ENCODE peak calls at places on chromosomes 6 and 20, in six cellular contexts. C is fibroblast of mammary gland, G is GM23338, S is ovary, D is hepatocyte, E is dorsolateral prefrontal cortex. R is an unnamed sample.

GRCh38 chr20:46705378-46705729 is 4.1 kb upstream of the SLC2A10 start:
- DNase-seq in C (peak), G (no peak), S (no peak), D (peak), E (no peak), R (no peak)

GRCh38 chr20:20237093-20237959 is 130.6 kb upstream of the INSM1 start:
- DNase-seq in C (peak), G (peak), S (no peak), D (peak), E (no peak), R (no peak)

GRCh38 chr20:19701449-19701848 is 56.6 kb upstream of the RIN2 start:
- DNase-seq in C (no peak), G (no peak), S (no peak), D (no peak), E (no peak), R (no peak)

GRCh38 chr20:10625641-10626040 is 48.2 kb downstream of the JAG1 start:
- DNase-seq in C (no peak), G (no peak), S (no peak), D (no peak), E (no peak), R (no peak)

GRCh38 chr6:74638467-74638866 is 567.4 kb downstream of the COL12A1 start:
- DNase-seq in C (peak), G (no peak), S (no peak), D (no peak), E (no peak), R (no peak)

GRCh38 chr20:43940518-43941225 is 26.0 kb downstream of the TOX2 start:
- DNase-seq in C (no peak), G (no peak), S (no peak), D (no peak), E (no peak), R (no peak)

GRCh38 chr20:35002426-35003210 is 47.0 kb downstream of the MYH7B start:
- DNase-seq in C (no peak), G (no peak), S (peak), D (no peak), E (no peak), R (no peak)

GRCh38 chr20:45329497-45330319 is 18.5 kb downstream of the SDC4 start:
- DNase-seq in C (no peak), G (no peak), S (no peak), D (no peak), E (no peak), R (no peak)

GRCh38 chr6:45377041-45377554 is 636 bp downstream of the SUPT3H start:
- DNase-seq in C (peak), G (peak), S (no peak), D (no peak), E (no peak), R (no peak)

GRCh38 chr6:167683028-167683862 is 143.5 kb upstream of the AFDN start:
- DNase-seq in C (peak), G (no peak), S (peak), D (peak), E (peak), R (no peak)

GRCh38 chr20:51532577-51533191 is 9.8 kb downstream of the NFATC2 start:
- DNase-seq in C (peak), G (no peak), S (no peak), D (no peak), E (peak), R (no peak)

GRCh38 chr6:103570431-103570830 is 1289.3 kb downstream of the HACE1 start:
- DNase-seq in C (no peak), G (no peak), S (no peak), D (no peak), E (no peak), R (no peak)

GRCh38 chr20:4681971-4682370 is 39.7 kb upstream of the PRND start:
- DNase-seq in C (peak), G (no peak), S (no peak), D (peak), E (peak), R (no peak)

GRCh38 chr6:166449641-166450040 is 66.9 kb upstream of the MPC1 start:
- DNase-seq in C (no peak), G (no peak), S (no peak), D (no peak), E (no peak), R (no peak)

GRCh38 chr6:4355241-4355640 is 219.9 kb upstream of the ECI2 start:
- DNase-seq in C (peak), G (no peak), S (no peak), D (no peak), E (no peak), R (no peak)

GRCh38 chr6:37647765-37648085 is 50.0 kb downstream of the MDGA1 start:
- DNase-seq in C (no peak), G (no peak), S (no peak), D (no peak), E (no peak), R (no peak)

GRCh38 chr6:26318459-26319404 is 46.3 kb upstream of the BTN3A2 start:
- DNase-seq in C (no peak), G (no peak), S (no peak), D (no peak), E (no peak), R (no peak)

GRCh38 chr6:26323525-26324294 is 41.3 kb upstream of the BTN3A2 start:
- DNase-seq in C (no peak), G (no peak), S (no peak), D (no peak), E (no peak), R (no peak)

GRCh38 chr6:26319405-26320128 is 45.4 kb upstream of the BTN3A2 start:
- DNase-seq in C (no peak), G (peak), S (no peak), D (no peak), E (no peak), R (no peak)

GRCh38 chr6:26322645-26323482 is 42.1 kb upstream of the BTN3A2 start:
- DNase-seq in C (peak), G (peak), S (no peak), D (peak), E (no peak), R (peak)

DNA sequence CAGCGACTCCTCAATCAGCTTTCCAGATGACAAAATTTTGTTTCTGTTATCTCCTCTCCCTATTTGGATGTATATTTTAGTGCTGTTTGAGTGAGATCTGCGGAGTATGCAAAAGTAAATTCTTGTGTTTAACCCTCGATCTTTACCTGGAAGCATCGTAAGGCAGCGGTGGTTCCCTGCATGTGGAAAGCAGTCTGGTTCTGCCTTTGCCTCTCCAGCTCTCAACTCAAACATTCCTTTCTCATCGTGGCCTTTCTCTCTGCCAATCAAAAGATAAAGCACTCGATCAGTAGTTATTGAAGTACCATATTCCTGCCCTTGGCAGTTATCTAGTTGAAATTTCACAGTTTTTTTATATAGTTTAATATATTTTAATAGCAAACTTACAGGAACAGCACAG is 44.0 kb upstream of the BTN3A2 start:
- DNase-seq in C (no peak), G (no peak), S (no peak), D (no peak), E (no peak), R (no peak)
- H3K4me3 ChIP-seq in C (peak), G (peak), S (no peak), D (no peak), E (no peak), R (peak)

GRCh38 chr6:68339488-68339887 is 295.6 kb upstream of the ADGRB3 start:
- DNase-seq in C (no peak), G (no peak), S (no peak), D (no peak), E (no peak), R (no peak)

GRCh38 chr6:68343901-68344300 is 291.2 kb upstream of the ADGRB3 start:
- DNase-seq in C (peak), G (peak), S (no peak), D (peak), E (no peak), R (peak)
- TF ChIP-seq CTCF in C (peak), G (peak), S (no peak), D (peak), E (peak), R (peak)

DNA sequence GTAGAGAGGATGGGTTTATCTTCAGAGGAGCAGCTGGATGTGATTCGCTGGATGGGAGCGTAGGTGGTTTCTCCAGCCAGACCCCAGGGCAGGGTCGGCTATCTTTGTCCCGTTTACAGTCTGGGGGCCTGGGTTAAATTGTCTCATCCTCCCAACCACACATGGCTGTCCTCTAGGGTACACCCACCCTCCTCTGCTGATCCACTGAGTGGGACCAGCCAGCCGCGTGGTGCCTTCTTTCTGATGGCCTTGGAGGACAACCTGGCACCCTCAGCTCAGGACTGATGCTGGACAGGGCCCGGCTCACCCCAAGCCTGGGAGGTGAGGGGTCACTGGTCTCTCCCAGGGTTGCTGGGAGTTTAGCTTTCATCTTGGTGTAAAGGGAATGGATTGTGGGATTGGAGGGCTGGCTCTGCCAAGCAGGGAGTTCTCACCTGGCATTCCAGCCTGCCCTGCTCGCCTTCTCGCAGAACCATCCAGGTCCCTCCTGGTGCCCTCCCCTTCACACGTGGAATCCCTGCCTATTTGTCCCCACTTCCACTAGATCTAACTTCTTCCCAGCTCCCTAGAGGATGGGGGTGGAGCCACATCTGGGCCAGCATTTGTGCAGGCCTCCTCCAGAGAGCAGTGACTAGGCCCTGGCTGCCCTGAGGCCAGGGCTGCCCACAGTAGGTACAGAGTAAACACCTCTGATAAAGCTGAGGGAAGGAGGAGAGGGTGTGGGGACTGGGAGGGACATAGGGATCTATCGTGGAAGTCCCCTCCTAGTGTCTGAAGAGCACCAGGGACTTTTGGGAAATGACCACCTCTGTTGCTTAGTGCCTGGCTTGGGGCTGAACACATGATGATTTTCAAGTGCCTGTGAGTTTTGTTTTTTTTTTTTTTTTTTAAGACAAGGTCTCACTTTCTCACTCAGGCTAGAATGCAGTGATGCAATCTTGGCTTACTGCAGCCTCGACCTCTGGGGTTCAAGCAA is 1.6 kb downstream of the ITPR3 start:
- DNase-seq in C (peak), G (no peak), S (no peak), D (peak), E (no peak), R (no peak)
- H3K4me3 ChIP-seq in C (peak), G (peak), S (peak), D (peak), E (peak), R (peak)

DNA sequence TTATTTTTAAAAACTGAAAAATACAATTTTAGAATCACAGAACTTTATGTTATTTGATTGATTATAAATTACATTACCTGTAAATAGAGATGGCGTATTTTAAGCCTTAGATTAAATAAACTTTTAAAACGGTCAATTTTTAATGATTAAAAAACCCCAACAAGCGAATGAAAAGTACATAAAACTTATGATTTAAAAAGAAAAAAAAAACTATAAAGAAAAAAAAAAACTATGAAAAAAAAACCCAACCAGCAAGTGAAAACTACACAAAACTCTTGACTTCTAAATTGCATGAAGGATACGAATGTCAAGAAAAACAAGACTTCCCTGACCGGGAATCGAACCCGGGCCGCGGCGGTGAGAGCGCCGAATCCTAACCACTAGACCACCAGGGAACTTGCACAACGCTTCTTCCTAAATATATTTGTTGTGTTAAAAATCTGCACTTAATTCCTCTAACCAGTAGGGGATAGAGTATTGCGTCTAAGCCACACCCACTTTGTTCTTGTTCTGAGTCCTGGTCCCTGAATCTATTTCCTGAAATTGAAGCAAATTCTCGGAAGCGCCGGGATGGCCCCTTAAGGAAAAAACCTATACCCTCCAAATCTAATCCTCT is 10.7 kb upstream of the NCOA7 start:
- DNase-seq in C (peak), G (peak), S (peak), D (peak), E (peak), R (peak)
- TF ChIP-seq CTCF in C (no peak), G (no peak), S (peak), D (no peak), E (peak), R (peak)

GRCh38 chr6:159042003-159042823 is 2.6 kb downstream of the TAGAP start:
- DNase-seq in C (peak), G (peak), S (peak), D (peak), E (peak), R (peak)
- H3K4me3 ChIP-seq in C (no peak), G (peak), S (no peak), D (no peak), E (peak), R (peak)

R was measured in GM12864.